ENCODE peak calls at places on chromosomes 3 and 15, in four cellular contexts. W, E, Q and J are unnamed samples.

GRCh38 chr3:48896991-48897390 is 1.7 kb downstream of the SLC25A20 start:
- DNase-seq in W (no peak), E (peak; percentile 78), Q (no peak), J (no peak)

GRCh38 chr3:157581331-157581730 is 78.1 kb upstream of the VEPH1 start:
- DNase-seq in W (no peak), E (no peak), Q (no peak), J (peak; percentile 19)

GRCh38 chr15:85168642-85169173 is 187.1 kb downstream of the PDE8A start:
- DNase-seq in W (peak; percentile 62), E (peak; percentile 24), Q (peak; percentile 77), J (peak; percentile 32)

GRCh38 chr3:177905895-177906511 is 630.2 kb upstream of the KCNMB2 start:
- DNase-seq in W (peak; percentile 21), E (no peak), Q (peak; percentile 45), J (peak; percentile 88)

GRCh38 chr3:126835472-126836219 is 131.6 kb downstream of the CHCHD6 start:
- DNase-seq in W (no peak), E (no peak), Q (peak; percentile 46), J (peak; percentile 85)

GRCh38 chr3:17401912-17402311 is 340.5 kb downstream of the TBC1D5 start:
- DNase-seq in W (no peak), E (no peak), Q (no peak), J (no peak)

GRCh38 chr3:37492977-37493471 is 318.6 kb upstream of the LRRFIP2 start:
- DNase-seq in W (no peak), E (no peak), Q (no peak), J (peak; percentile 80)

GRCh38 chr15:29393443-29393842 is 123.8 kb upstream of the NSMCE3 start:
- DNase-seq in W (no peak), E (no peak), Q (no peak), J (no peak)

GRCh38 chr15:99155961-99156443 is 51.1 kb downstream of the SYNM start:
- DNase-seq in W (no peak), E (peak; percentile 58), Q (peak; percentile 62), J (no peak)

GRCh38 chr3:14587733-14588360 is 47.7 kb upstream of the GRIP2 start:
- DNase-seq in W (no peak), E (peak; percentile 55), Q (peak; percentile 88), J (peak; percentile 80)

GRCh38 chr3:71057526-71057894 is 526.0 kb downstream of the FOXP1 start:
- DNase-seq in W (no peak), E (no peak), Q (peak; percentile 87), J (peak; percentile 34)

GRCh38 chr15:81313686-81314085 is 10.3 kb downstream of the STARD5 start:
- DNase-seq in W (no peak), E (no peak), Q (no peak), J (no peak)

GRCh38 chr3:103203431-103203830 is 768.6 kb downstream of the ZPLD1 start:
- DNase-seq in W (no peak), E (no peak), Q (no peak), J (no peak)

GRCh38 chr3:124927454-124928079 is 7.0 kb downstream of the MUC13 start:
- DNase-seq in W (no peak), E (no peak), Q (no peak), J (no peak)

GRCh38 chr15:92149469-92149868 is 244.2 kb upstream of the ST8SIA2 start:
- DNase-seq in W (no peak), E (no peak), Q (no peak), J (peak; percentile 52)

GRCh38 chr3:196093271-196094111 is 11.6 kb upstream of the TFRC start:
- DNase-seq in W (no peak), E (no peak), Q (no peak), J (no peak)

GRCh38 chr3:119944091-119944490 is 150.2 kb downstream of the GSK3B start:
- DNase-seq in W (no peak), E (no peak), Q (no peak), J (no peak)

GRCh38 chr3:62133015-62133414 is 240.3 kb downstream of the FEZF2 start:
- DNase-seq in W (no peak), E (no peak), Q (no peak), J (no peak)

GRCh38 chr3:67109651-67110204 is 111.6 kb downstream of the KBTBD8 start:
- DNase-seq in W (peak; percentile 52), E (peak; percentile 46), Q (peak; percentile 61), J (peak; percentile 82)

GRCh38 chr3:62582495-62583172 is 209.3 kb upstream of the FEZF2 start:
- DNase-seq in W (no peak), E (no peak), Q (no peak), J (no peak)

GRCh38 chr3:119819806-119820205 is 37.9 kb downstream of the NR1I2 start:
- DNase-seq in W (no peak), E (no peak), Q (peak; percentile 25), J (peak; percentile 33)

GRCh38 chr3:127722104-127722784 is 49.5 kb downstream of the ABTB1 start:
- DNase-seq in W (no peak), E (no peak), Q (no peak), J (no peak)

DNA sequence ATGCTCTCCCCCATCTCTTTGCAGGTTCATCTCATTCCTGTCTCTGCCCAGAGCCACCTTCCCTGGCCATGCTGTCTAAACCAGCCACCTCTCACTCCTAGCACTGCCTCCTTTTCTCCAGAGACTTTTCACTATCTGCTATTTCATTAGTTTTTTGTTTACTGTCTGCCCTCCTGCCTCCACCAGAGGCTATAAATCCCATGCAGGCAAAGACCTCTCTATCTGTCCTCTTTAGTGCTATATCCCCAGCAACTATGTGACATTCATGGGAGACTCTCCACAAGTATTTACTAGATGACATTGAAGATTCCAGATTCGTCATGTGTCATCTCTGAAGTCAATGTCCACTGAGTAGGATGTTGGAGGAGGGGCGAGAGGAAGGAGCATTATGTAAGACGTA is 3.5 kb upstream of the FAM43A start:
- DNase-seq in W (no peak), E (no peak), Q (no peak), J (no peak)
- H2AFZ ChIP-seq in W (no peak overlapping the region), E (no peak overlapping the region), Q (peak overlapping the region; percentile 68), J (peak overlapping the region; percentile 71)

GRCh38 chr3:167304077-167304476 is 76.0 kb downstream of the ZBBX start:
- DNase-seq in W (peak; percentile 7), E (peak; percentile 18), Q (peak; percentile 48), J (no peak)

GRCh38 chr3:167305340-167305739 is 74.8 kb downstream of the ZBBX start:
- DNase-seq in W (no peak), E (no peak), Q (peak; percentile 47), J (no peak)

GRCh38 chr3:167300210-167300609 is 79.9 kb downstream of the ZBBX start:
- DNase-seq in W (no peak), E (no peak), Q (no peak), J (no peak)

DNA sequence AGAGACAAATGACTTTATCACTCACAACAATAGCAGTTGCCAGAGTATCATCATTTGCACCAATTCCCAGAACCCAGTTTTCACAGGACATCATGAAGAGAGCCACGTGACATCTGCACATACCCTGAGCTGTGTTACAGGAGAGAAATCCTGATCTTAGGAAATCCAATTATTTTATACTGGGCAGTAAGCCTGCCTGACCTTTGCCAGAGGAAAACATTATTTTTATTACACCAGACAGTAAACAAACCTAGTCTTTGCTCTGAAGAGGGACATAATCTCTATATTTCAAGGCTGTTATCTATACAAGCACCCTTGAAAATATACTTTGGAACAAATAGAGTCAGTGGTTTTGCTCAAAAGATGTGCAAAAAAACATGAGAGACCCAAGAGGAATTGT is 77.4 kb downstream of the ZBBX start:
- DNase-seq in W (no peak), E (no peak), Q (no peak), J (no peak)
- H3K9me3 ChIP-seq in W (no peaks in the 10 kb centered on the region), E (no peaks in the 10 kb centered on the region), Q (no peaks in the 10 kb centered on the region), J (no peaks in the 10 kb centered on the region)

GRCh38 chr15:89412906-89413411 is 78.3 kb upstream of the POLG start:
- DNase-seq in W (peak; percentile 82), E (no peak), Q (no peak), J (no peak)
- TF ChIP-seq EZH2 in W (no peak), E (no peak), Q (no peak), J (peak; percentile 18)

GRCh38 chr15:35460616-35461015 is 85.3 kb downstream of the DPH6 start:
- DNase-seq in W (no peak), E (no peak), Q (no peak), J (no peak)

GRCh38 chr15:35455201-35455600 is 90.8 kb downstream of the DPH6 start:
- DNase-seq in W (no peak), E (no peak), Q (no peak), J (peak; percentile 3)

GRCh38 chr15:35458176-35458856 is 87.6 kb downstream of the DPH6 start:
- DNase-seq in W (no peak), E (no peak), Q (peak; percentile 77), J (peak; percentile 55)
- H2AFZ ChIP-seq in W (no peak overlapping the region), E (no peak overlapping the region), Q (peak overlapping the region; percentile 33), J (peak overlapping the region; percentile 34)

GRCh38 chr15:24962880-24963279 is 8.1 kb downstream of the SNRPN start:
- DNase-seq in W (no peak), E (peak; percentile 46), Q (no peak), J (no peak)
- H3K9me3 ChIP-seq in W (no peaks in the 10 kb centered on the region), E (peaks cover 48% of the 10 kb centered on the region), Q (no peaks in the 10 kb centered on the region), J (no peaks in the 10 kb centered on the region)

GRCh38 chr3:23944007-23944760 is 902 bp upstream of the NR1D2 start:
- DNase-seq in W (no peak), E (no peak), Q (no peak), J (no peak)
- TF ChIP-seq EZH2 in W (no peak), E (no peak), Q (no peak), J (no peak)

GRCh38 chr3:106326941-106327765 is 458.3 kb upstream of the CBLB start:
- DNase-seq in W (peak; percentile 61), E (no peak), Q (peak; percentile 16), J (peak; percentile 33)
- H2AFZ ChIP-seq in W (no peak overlapping the region), E (no peak overlapping the region), Q (peak overlapping the region; percentile 4), J (peak overlapping the region; percentile 63)